ENCODE peak calls at places on chromosomes 3 and 15, in five cellular contexts. A, U, Y, M and W are unnamed samples.

GRCh38 chr15:42085721-42086120 is 8.6 kb downstream of the PLA2G4D start:
- DNase-seq in A (no peak), M (no peak), U (no peak), Y (no peak), W (no peak)

GRCh38 chr3:18444597-18445420 is 19.7 kb upstream of the SATB1 start:
- DNase-seq in Y (no peak), A (peak; percentile 47), M (peak; percentile 79), U (peak; percentile 3), W (peak; percentile 40)

GRCh38 chr15:34233614-34234013 is 8.8 kb downstream of the EMC4 start:
- DNase-seq in A (no peak), Y (no peak), U (no peak), M (no peak), W (no peak)

GRCh38 chr3:188899887-188900286 is 271.9 kb upstream of the TPRG1 start:
- DNase-seq in A (no peak), Y (no peak), U (no peak), M (no peak), W (no peak)

GRCh38 chr3:114428173-114428606 is 134.4 kb downstream of the TIGIT start:
- DNase-seq in M (no peak), U (no peak), Y (no peak), A (no peak), W (no peak)

GRCh38 chr15:71547066-71547465 is 263.3 kb upstream of the NR2E3 start:
- DNase-seq in M (no peak), Y (no peak), U (no peak), A (no peak), W (no peak)

GRCh38 chr3:84209473-84209872 is 749.3 kb upstream of the CADM2 start:
- DNase-seq in Y (no peak), A (no peak), U (no peak), M (no peak), W (no peak)

GRCh38 chr3:183227586-183227985 is 25.5 kb upstream of the B3GNT5 start:
- DNase-seq in M (no peak), Y (no peak), U (no peak), A (peak; percentile 23), W (no peak)

GRCh38 chr3:16474304-16474703 is 39.2 kb downstream of the RFTN1 start:
- DNase-seq in U (no peak), Y (no peak), M (no peak), A (no peak), W (peak; percentile 67)

GRCh38 chr15:83837946-83838571 is 184.1 kb downstream of the ADAMTSL3 start:
- DNase-seq in Y (peak; percentile 51), A (peak; percentile 22), U (peak; percentile 5), M (peak; percentile 64), W (peak; percentile 14)

GRCh38 chr15:73686781-73687256 is 2.6 kb downstream of the CD276 start:
- DNase-seq in M (no peak), Y (no peak), A (peak; percentile 22), U (no peak), W (peak; percentile 97)

GRCh38 chr3:10526366-10526765 is 21.0 kb upstream of the ATP2B2 start:
- DNase-seq in M (peak; percentile 33), U (no peak), Y (no peak), A (no peak), W (no peak)

GRCh38 chr15:39251413-39252197 is 329.3 kb upstream of the THBS1 start:
- DNase-seq in U (no peak), A (no peak), M (no peak), Y (no peak), W (peak; percentile 60)

GRCh38 chr3:51394541-51394940 is 3.5 kb downstream of the RBM15B start:
- DNase-seq in Y (no peak), M (no peak), U (no peak), A (no peak), W (no peak)

GRCh38 chr3:68089572-68089991 is 435.2 kb upstream of the SUCLG2 start:
- DNase-seq in M (no peak), U (no peak), Y (no peak), A (no peak), W (peak; percentile 9)

GRCh38 chr15:70200003-70200410 is 102.3 kb upstream of the TLE3 start:
- DNase-seq in A (no peak), U (no peak), Y (no peak), M (no peak), W (no peak)

GRCh38 chr15:59553879-59554735 is 57.5 kb upstream of the GCNT3 start:
- DNase-seq in A (no peak), U (peak; percentile 100), M (no peak), Y (no peak), W (no peak)

GRCh38 chr15:58518626-58519025 is 86.8 kb downstream of the LIPC start:
- DNase-seq in M (no peak), A (no peak), Y (no peak), U (no peak), W (no peak)

GRCh38 chr3:145716519-145716918 is 444.5 kb downstream of the PLOD2 start:
- DNase-seq in A (no peak), U (no peak), Y (no peak), M (no peak), W (no peak)

GRCh38 chr3:45906681-45907220 is 20.4 kb downstream of the CCR9 start:
- DNase-seq in A (peak; percentile 59), U (peak; percentile 8), M (no peak), Y (no peak), W (peak; percentile 84)

GRCh38 chr3:137259709-137260108 is 301.9 kb downstream of the IL20RB start:
- DNase-seq in Y (no peak), A (no peak), M (no peak), U (no peak), W (no peak)

GRCh38 chr15:66864086-66864830 is 162.2 kb downstream of the SMAD6 start:
- DNase-seq in Y (no peak), M (peak; percentile 31), A (no peak), U (no peak), W (no peak)

GRCh38 chr3:29695201-29695904 is 414.5 kb downstream of the RBMS3 start:
- DNase-seq in M (no peak), A (no peak), Y (no peak), U (no peak), W (peak; percentile 86)

GRCh38 chr3:141412087-141412935 is 44.0 kb downstream of the ZBTB38 start:
- DNase-seq in Y (no peak), M (no peak), A (peak; percentile 28), U (peak; percentile 49), W (peak; percentile 96)
- H3K9ac ChIP-seq in Y (no peak overlapping the region), M (no peak overlapping the region), A (peak overlapping the region; percentile 73), U (peak overlapping the region; percentile 70), W (peak overlapping the region; percentile 62)

DNA sequence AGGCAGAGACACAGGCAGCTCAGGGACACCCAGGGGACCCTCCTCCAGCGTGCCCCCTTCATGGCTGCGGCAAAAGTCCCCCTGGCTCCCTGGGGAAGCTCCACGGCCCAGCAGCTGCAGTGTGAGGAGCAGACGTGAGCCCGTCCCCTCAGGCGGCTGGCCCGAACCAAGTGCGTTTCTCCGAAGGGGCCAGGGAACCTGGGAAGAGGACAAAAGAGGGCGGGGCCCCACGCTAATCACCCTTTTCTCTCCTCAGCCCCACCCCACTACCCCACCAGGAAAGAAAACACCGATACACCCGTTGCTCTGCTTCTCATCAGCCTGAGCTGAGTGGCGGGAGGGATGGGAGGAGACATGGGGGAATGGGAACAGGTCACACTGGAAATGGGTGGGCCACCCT is at the start of gene MUC4:
- DNase-seq in A (peak; percentile 52), U (no peak), M (no peak), Y (no peak), W (no peak)
- TF ChIP-seq POLR2A in A (no peak), U (no peak), M (no peak), Y (no peak), W (no peak)

GRCh38 chr15:26971303-26972018 is 480 bp downstream of the GABRG3 start:
- DNase-seq in Y (no peak), U (no peak), M (peak; percentile 61), A (no peak), W (no peak)
- H3K9ac ChIP-seq in Y (no peak overlapping the region), U (no peak overlapping the region), M (no peak overlapping the region), A (no peak overlapping the region), W (no peak overlapping the region)

DNA sequence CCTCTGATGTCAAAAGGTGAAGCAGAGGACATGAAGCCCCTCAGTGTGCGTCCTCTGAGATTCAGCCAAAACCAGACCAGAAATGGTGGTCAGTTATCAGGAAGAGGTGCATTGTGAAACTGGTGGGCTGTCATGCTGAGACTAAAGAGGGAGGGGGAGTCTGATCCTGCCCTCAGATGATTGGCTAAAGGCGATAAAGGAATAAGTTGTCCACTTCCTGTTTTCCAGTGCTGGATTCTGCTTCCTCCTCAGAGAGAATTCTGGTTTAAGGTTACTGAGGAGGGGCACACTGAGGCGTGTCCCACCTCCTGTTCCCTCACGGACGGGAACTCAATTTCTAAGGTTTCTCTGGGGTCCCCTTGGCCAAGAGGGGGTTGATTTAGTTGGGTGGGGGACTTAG is 97.0 kb upstream of the UBE3A start:
- DNase-seq in U (no peak), Y (no peak), M (no peak), A (no peak), W (no peak)
- TF ChIP-seq POLR2A in U (no peak), Y (no peak), M (no peak), A (no peak), W (no peak)

GRCh38 chr15:94004697-94005096 is 226.7 kb upstream of the MCTP2 start:
- DNase-seq in Y (no peak), U (no peak), M (no peak), A (no peak), W (no peak)

GRCh38 chr15:94000603-94001002 is 230.8 kb upstream of the MCTP2 start:
- DNase-seq in U (no peak), Y (no peak), A (no peak), M (no peak), W (no peak)

GRCh38 chr15:93997071-93997658 is 234.2 kb upstream of the MCTP2 start:
- DNase-seq in Y (peak; percentile 7), A (peak; percentile 7), U (peak; percentile 8), M (no peak), W (peak; percentile 4)

GRCh38 chr15:94002026-94002425 is 229.3 kb upstream of the MCTP2 start:
- DNase-seq in U (no peak), A (no peak), Y (no peak), M (no peak), W (no peak)

GRCh38 chr15:94001113-94001919 is 230.0 kb upstream of the MCTP2 start:
- DNase-seq in Y (no peak), U (no peak), A (no peak), M (no peak), W (no peak)
- H3K9ac ChIP-seq in Y (no peak overlapping the region), U (no peak overlapping the region), A (no peak overlapping the region), M (no peak overlapping the region), W (no peak overlapping the region)

DNA sequence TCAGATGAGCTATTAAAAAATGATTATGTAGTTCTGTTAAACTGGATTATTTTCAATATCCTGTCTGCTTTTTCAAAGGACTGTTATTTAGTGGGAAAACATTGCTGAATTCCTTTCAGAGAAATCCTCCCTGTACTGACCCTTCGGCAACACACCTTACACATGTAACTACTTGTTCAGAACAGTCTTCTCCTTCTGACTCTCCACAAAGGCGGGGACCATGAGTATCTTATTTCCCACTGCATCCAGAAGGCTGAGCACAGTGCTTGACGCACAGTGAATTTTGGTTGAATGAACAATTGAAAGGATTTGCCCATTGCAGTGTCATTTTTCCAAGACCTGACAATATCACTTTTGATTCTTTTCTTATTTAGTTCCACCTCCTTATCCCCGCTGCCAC is 23.1 kb upstream of the CFAP161 start:
- DNase-seq in A (no peak), U (no peak), M (no peak), Y (no peak), W (no peak)
- TF ChIP-seq POLR2A in A (no peak), U (no peak), M (no peak), Y (no peak), W (no peak)

DNA sequence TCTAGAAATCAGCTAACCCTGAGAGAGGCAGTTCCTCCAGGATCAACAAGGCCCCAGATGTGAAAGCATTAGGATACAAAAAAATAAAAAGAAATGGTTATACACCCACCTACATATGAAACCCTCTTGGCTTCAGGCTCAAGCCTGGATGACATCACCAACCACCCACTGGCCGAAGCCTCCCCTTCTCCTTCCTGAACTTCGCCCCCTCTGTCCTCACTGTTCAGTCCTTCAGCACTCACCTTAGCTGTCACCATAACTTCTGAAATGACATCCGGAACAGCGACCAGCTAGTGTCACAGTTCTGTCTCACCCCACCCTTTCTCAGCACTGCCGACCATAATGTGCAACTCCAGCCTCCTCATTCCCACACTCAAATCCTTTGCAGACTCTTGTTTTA is 98.7 kb downstream of the PLCH1 start:
- DNase-seq in M (no peak), A (no peak), U (peak; percentile 71), Y (no peak), W (no peak)
- H3K9ac ChIP-seq in M (no peak overlapping the region), A (no peak overlapping the region), U (peak overlapping the region; percentile 22), Y (no peak overlapping the region), W (no peak overlapping the region)